ENCODE peak calls at places on chromosomes 7 and 10, in five cellular contexts. S is AG09309, N is prostate gland, D is breast epithelium, Y is MCF 10A. M is an unnamed sample.

GRCh38 chr10:6347391-6347951 is 144.7 kb downstream of the PFKFB3 start:
- DNase-seq in S (peak; percentile 2), N (no peak), D (no peak), Y (no peak), M (no peak)

GRCh38 chr7:44541028-44541869 is at the start of gene NPC1L1:
- DNase-seq in S (no peak), N (no peak), D (no peak), Y (no peak), M (no peak)

GRCh38 chr7:90879924-90880323 is 283.8 kb downstream of the CDK14 start:
- DNase-seq in S (no peak), N (no peak), D (no peak), Y (no peak), M (peak; percentile 43)

GRCh38 chr7:37448637-37449331 is at the start of gene ELMO1:
- DNase-seq in S (no peak), N (peak; percentile 45), D (peak; percentile 57), Y (no peak), M (peak; percentile 78)

GRCh38 chr7:44282601-44283171 is 42.7 kb downstream of the CAMK2B start:
- DNase-seq in S (no peak), N (no peak), D (peak; percentile 35), Y (no peak), M (peak; percentile 38)

GRCh38 chr7:47400741-47401206 is 181.1 kb downstream of the TNS3 start:
- DNase-seq in S (no peak), N (no peak), D (no peak), Y (no peak), M (no peak)

GRCh38 chr10:30980951-30981616 is 50.6 kb downstream of the ZNF438 start:
- DNase-seq in S (no peak), N (peak; percentile 85), D (no peak), Y (peak; percentile 89), M (no peak)

GRCh38 chr10:116151076-116151475 is 121.9 kb downstream of the GFRA1 start:
- DNase-seq in S (no peak), N (no peak), D (no peak), Y (no peak), M (no peak)

GRCh38 chr7:138773176-138773575 is 24.6 kb upstream of the TMEM213 start:
- DNase-seq in S (no peak), N (no peak), D (no peak), Y (no peak), M (no peak)

GRCh38 chr7:960269-960871 is 5.9 kb upstream of the ADAP1 start:
- DNase-seq in S (no peak), N (no peak), D (no peak), Y (no peak), M (peak; percentile 32)

GRCh38 chr10:98299341-98299740 is 31.3 kb upstream of the LOXL4 start:
- DNase-seq in S (no peak), N (no peak), D (no peak), Y (peak; percentile 22), M (no peak)

GRCh38 chr7:149404396-149404795 is 56.5 kb downstream of the ZNF777 start:
- DNase-seq in S (no peak), N (no peak), D (no peak), Y (no peak), M (no peak)

GRCh38 chr10:104452977-104453376 is 99.3 kb downstream of the CFAP58 start:
- DNase-seq in S (no peak), N (no peak), D (no peak), Y (no peak), M (no peak)

GRCh38 chr10:636769-637168 is 52.7 kb downstream of the DIP2C start:
- DNase-seq in S (no peak), N (no peak), D (no peak), Y (no peak), M (no peak)

GRCh38 chr7:116139007-116139406 is 71.3 kb upstream of the TES start:
- DNase-seq in S (no peak), N (no peak), D (no peak), Y (no peak), M (no peak)

GRCh38 chr10:98694014-98694413 is 247.3 kb upstream of the HPS1 start:
- DNase-seq in S (no peak), N (no peak), D (no peak), Y (no peak), M (no peak)

GRCh38 chr10:124703778-124704427 is 40.3 kb downstream of the FAM53B start:
- DNase-seq in S (no peak), N (no peak), D (peak; percentile 69), Y (no peak), M (no peak)

GRCh38 chr7:133044722-133045473 is 37.0 kb downstream of the CHCHD3 start:
- DNase-seq in S (no peak), N (no peak), D (no peak), Y (no peak), M (peak; percentile 53)

GRCh38 chr7:41544241-41544640 is 158.6 kb downstream of the INHBA start:
- DNase-seq in S (peak; percentile 55), N (no peak), D (no peak), Y (peak; percentile 3), M (no peak)

GRCh38 chr7:149125189-149125863 is 798 bp downstream of the ZNF425 start:
- DNase-seq in S (no peak), N (no peak), D (no peak), Y (peak; percentile 6), M (no peak)

GRCh38 chr10:68366600-68366999 is 33.9 kb upstream of the PBLD start:
- DNase-seq in S (no peak), N (no peak), D (no peak), Y (no peak), M (no peak)

GRCh38 chr10:79129361-79129997 is 60.7 kb downstream of the ZMIZ1 start:
- DNase-seq in S (no peak), N (no peak), D (no peak), Y (no peak), M (peak; percentile 86)
- TF ChIP-seq CTCF in S (no peak), N (no peak), D (no peak), Y (no peak), M (no peak)

DNA sequence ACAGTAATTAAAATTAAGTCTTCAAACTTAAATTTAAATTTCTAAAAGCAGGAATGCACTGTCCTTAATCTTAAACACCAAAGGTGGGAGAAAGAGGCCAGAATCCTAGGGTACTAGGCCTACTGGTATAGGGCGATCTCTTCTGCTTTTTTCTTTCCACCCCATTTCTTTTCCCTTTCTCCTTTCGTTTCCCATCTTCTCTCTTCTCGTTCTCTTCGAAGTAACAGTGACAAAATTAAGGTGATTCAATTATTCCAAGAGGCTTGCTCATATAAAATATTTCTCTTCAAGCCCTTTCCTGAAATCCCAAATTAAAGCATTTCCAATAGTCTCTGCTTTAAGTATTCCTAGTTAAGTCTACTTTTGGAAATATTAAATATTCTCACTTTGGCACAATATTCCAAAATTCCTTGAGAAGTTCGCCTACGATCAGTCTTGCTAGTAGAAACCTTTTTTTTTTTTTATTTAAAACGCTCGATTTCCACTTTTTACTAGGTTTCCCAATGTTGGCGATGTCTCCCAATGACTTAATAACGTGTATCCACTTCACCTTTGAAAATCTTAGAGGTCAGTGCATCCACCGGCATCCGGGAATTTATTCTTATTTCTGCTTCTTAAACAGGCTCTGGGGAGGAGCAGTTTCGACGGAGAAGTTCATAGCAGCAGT is 765 bp upstream of the LCOR start:
- DNase-seq in S (no peak), N (no peak), D (no peak), Y (peak; percentile 1), M (no peak)
- TF ChIP-seq CTCF in S (no peak), N (no peak), D (no peak), Y (no peak), M (no peak)

GRCh38 chr7:42911482-42912447 is at the start of gene C7orf25:
- DNase-seq in S (peak; percentile 57), N (peak; percentile 97), D (peak; percentile 96), Y (peak; percentile 94), M (peak; percentile 98)
- TF ChIP-seq CTCF in S (no peak), N (no peak), D (no peak), Y (no peak), M (no peak)

GRCh38 chr10:132294561-132295320 is 13.0 kb downstream of the STK32C start:
- DNase-seq in S (no peak), N (no peak), D (peak; percentile 39), Y (no peak), M (peak; percentile 10)

GRCh38 chr10:132292287-132292971 is 15.3 kb downstream of the STK32C start:
- DNase-seq in S (no peak), N (no peak), D (no peak), Y (no peak), M (no peak)

GRCh38 chr10:132292972-132293415 is 14.8 kb downstream of the STK32C start:
- DNase-seq in S (no peak), N (no peak), D (peak; percentile 48), Y (no peak), M (no peak)

GRCh38 chr10:132294196-132294520 is 13.6 kb downstream of the STK32C start:
- DNase-seq in S (no peak), N (no peak), D (peak; percentile 34), Y (no peak), M (no peak)

DNA sequence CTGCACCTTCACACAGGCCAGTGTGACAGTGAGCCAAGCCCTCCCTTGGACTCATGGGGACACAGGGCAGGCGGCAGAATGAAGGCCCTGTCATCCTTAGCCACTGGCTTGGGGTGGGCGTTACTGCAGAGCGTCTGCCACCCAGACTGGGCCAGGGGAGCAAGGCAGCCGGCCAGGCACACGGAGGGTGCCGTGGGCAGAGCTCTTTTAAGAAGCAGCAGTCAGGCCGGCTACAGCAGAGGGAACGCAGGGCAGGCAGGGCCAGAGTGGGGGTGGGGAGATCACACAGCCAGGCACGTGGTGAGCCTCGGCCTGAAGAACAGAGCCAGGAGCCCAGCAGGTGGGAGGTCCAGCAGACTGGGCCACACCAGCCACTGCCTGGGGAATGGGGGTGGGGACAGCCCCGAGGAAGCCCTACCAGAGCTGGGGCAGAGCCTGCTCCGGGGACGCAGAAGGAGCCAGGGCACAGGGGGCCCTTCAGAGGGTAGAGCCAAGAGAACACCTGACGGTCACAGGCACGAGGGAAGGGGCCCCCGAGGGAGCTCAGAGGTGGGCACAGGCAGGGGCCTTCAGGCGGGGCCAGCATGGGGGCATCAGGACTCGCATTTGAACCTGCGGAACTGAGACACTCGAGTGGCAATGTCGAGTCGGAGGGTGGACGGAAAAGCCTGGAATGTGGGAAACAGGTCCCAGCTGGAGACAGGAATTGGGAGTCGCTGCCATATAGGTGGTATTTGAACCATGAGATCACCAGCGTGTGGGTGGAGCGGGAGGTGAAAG is 14.1 kb downstream of the STK32C start:
- DNase-seq in S (no peak), N (no peak), D (peak; percentile 40), Y (no peak), M (peak; percentile 32)
- TF ChIP-seq CTCF in S (no peak), N (no peak), D (no peak), Y (no peak), M (no peak)

GRCh38 chr10:111758593-111758992 is 425.0 kb downstream of the GPAM start:
- DNase-seq in S (no peak), N (no peak), D (no peak), Y (no peak), M (no peak)

GRCh38 chr10:111762114-111762513 is 421.5 kb downstream of the GPAM start:
- DNase-seq in S (no peak), N (no peak), D (no peak), Y (no peak), M (no peak)

DNA sequence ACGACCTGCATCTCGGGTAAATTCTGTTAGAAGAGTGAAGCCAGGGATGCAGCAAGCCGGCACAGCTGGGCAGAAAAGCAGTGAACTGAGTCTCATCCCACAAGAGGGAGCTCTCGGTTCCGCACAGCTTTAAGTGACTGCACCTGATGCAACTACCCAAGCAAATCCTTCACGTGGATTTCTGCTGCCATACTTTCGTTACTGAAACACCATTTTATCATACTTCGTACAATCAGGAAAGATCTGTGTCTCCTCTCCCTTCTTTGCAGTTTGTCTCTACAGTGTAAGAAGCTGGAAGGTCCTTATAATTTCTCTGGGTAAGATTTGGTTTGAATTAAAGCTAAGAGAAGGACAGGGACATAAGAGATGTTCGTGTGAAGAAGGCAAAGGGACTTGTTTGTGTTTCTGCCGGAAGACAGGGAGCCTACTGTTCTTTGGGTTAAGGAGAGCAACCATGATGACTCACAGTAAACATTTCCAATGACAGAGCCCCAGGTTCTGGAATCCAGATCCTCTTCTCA is 427.0 kb downstream of the GPAM start:
- DNase-seq in S (no peak), N (peak; percentile 10), D (peak; percentile 50), Y (peak; percentile 71), M (peak; percentile 61)
- TF ChIP-seq CTCF in S (peak; percentile 24), N (peak; percentile 38), D (no peak), Y (peak; percentile 49), M (peak; percentile 22)